ENCODE peak calls at places on chromosomes 13 and 19, in eight cellular contexts. O is effector memory CD4-positive, alpha-beta T cell; T is heart right ventricle; R is Peyer's patch; W is uterus; X is IMR-90; Q is PC-9; P is psoas muscle. U is an unnamed sample.
A peak's percentile ranks its signal among the peaks of the same experiment; 100 is the strongest.

GRCh38 chr13:105567951-105568510 is 967.4 kb downstream of the EFNB2 start:
- DNase-seq in P (no peak), R (no peak), W (no peak), Q (no peak), O (no peak), T (no peak), X (no peak), U (no peak)

GRCh38 chr13:97113231-97114001 is 108.7 kb upstream of the MBNL2 start:
- DNase-seq in X (no peak), P (no peak), T (no peak), Q (no peak), R (no peak), W (peak; percentile 26), O (no peak), U (no peak)

GRCh38 chr13:100666124-100666523 is 8.5 kb downstream of the TMTC4 start:
- DNase-seq in Q (no peak), X (no peak), P (no peak), O (no peak), R (no peak), W (no peak), T (no peak), U (no peak)

GRCh38 chr19:30854661-30855060 is 482.5 kb downstream of the ZNF536 start:
- DNase-seq in P (no peak), T (no peak), X (no peak), R (no peak), Q (no peak), W (no peak), O (no peak), U (no peak)

GRCh38 chr19:19305696-19306095 is 14.6 kb downstream of the SUGP1 start:
- DNase-seq in W (no peak), O (no peak), T (no peak), R (no peak), P (no peak), Q (no peak), X (no peak), U (no peak)

GRCh38 chr13:38348890-38349289 is 761 bp upstream of the UFM1 start:
- DNase-seq in W (no peak), R (no peak), Q (peak; percentile 4), O (peak; percentile 0), T (no peak), X (peak; percentile 40), P (no peak), U (no peak)

GRCh38 chr19:1106841-1107654 is 3.3 kb downstream of the GPX4 start:
- DNase-seq in O (no peak), X (peak; percentile 49), P (no peak), Q (peak; percentile 59), W (no peak), T (no peak), R (no peak), U (no peak)

GRCh38 chr19:679418-680286 is 3.5 kb downstream of the FSTL3 start:
- DNase-seq in T (peak; percentile 65), Q (peak; percentile 55), R (peak; percentile 64), X (peak; percentile 80), P (peak; percentile 85), W (peak; percentile 55), O (no peak), U (peak; percentile 82)

GRCh38 chr13:29595380-29596063 is at the start of gene SLC7A1:
- DNase-seq in T (peak; percentile 44), R (peak; percentile 90), Q (peak; percentile 84), O (peak; percentile 75), W (peak; percentile 67), X (peak; percentile 80), P (peak; percentile 76), U (peak; percentile 92)

GRCh38 chr19:35142531-35143230 is 374 bp upstream of the FXYD7 start:
- DNase-seq in P (peak; percentile 72), T (no peak), O (peak; percentile 59), Q (peak; percentile 69), X (no peak), W (peak; percentile 55), R (peak; percentile 70), U (peak; percentile 81)

GRCh38 chr19:19236173-19236572 is 24.4 kb downstream of the NCAN start:
- DNase-seq in W (no peak), O (no peak), R (no peak), T (no peak), Q (no peak), X (no peak), P (no peak), U (no peak)

GRCh38 chr19:38678217-38678890 is 30.9 kb downstream of the ACTN4 start:
- DNase-seq in X (no peak), W (no peak), O (no peak), R (no peak), P (peak; percentile 25), T (no peak), Q (no peak), U (no peak)

GRCh38 chr19:44930088-44930487 is 11.9 kb upstream of the APOC4 start:
- DNase-seq in X (no peak), Q (no peak), T (no peak), W (no peak), P (no peak), R (no peak), O (no peak), U (no peak)

GRCh38 chr19:35281303-35281702 is 1.0 kb upstream of the HAMP start:
- DNase-seq in O (no peak), W (no peak), P (no peak), R (no peak), X (no peak), T (no peak), Q (no peak), U (no peak)

GRCh38 chr13:51674276-51674675 is 90.0 kb downstream of the WDFY2 start:
- DNase-seq in P (no peak), W (no peak), T (no peak), Q (peak; percentile 85), X (no peak), R (no peak), O (no peak), U (peak; percentile 72)

GRCh38 chr19:47156861-47157454 is 26.3 kb downstream of the SAE1 start:
- DNase-seq in P (no peak), R (no peak), O (no peak), X (no peak), Q (no peak), W (no peak), T (no peak), U (no peak)

GRCh38 chr19:4171676-4172075 is 10.7 kb downstream of the SIRT6 start:
- DNase-seq in T (no peak), X (no peak), O (no peak), W (no peak), P (no peak), Q (no peak), R (no peak), U (no peak)

GRCh38 chr13:49563513-49563912 is 21.8 kb downstream of the RCBTB1 start:
- DNase-seq in W (no peak), R (no peak), T (no peak), Q (no peak), P (no peak), X (peak; percentile 28), O (no peak), U (no peak)

GRCh38 chr19:39908803-39909202 is 25.6 kb downstream of the FCGBP start:
- DNase-seq in X (no peak), R (no peak), W (no peak), P (no peak), Q (no peak), T (no peak), O (no peak), U (no peak)

GRCh38 chr13:50033696-50034095 is 18.5 kb downstream of the KCNRG start:
- DNase-seq in R (no peak), X (peak; percentile 61), P (no peak), O (no peak), T (no peak), Q (no peak), W (no peak), U (no peak)

DNA sequence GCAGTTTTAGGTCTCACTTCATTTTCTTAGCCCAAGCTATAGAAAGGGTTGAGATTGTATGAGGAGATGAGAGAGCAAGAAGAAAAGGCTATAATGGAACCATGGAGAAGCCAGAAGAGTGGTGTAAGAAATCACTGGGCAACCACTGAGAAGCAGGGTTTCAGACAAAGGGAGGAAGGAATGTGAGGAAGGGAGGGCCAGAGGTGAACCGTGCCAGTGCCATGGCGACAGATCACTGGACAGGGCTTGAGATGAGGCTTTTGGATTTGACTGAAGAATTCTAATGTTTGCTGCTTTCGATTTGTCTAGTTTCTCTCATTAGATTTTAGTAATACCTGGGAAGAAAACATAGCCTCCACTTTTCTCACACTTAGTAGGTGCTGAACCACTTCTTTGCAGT is 6.3 kb upstream of the GPR183 start:
- DNase-seq in Q (no peak), T (no peak), W (no peak), R (no peak), X (no peak), O (no peak), P (peak; percentile 52), U (no peak)
- H3K27ac ChIP-seq in Q (no peak overlapping the region), T (peak overlapping the region; percentile 22), W (peak overlapping the region; percentile 55), R (peak overlapping the region; percentile 58), X (no peak overlapping the region), O (peak overlapping the region; percentile 91), P (peak overlapping the region; percentile 47), U (peak overlapping the region; percentile 43)

GRCh38 chr19:56423276-56423984 is 19.3 kb downstream of the ZNF583 start:
- DNase-seq in W (no peak), O (no peak), T (no peak), Q (no peak), R (no peak), X (no peak), P (no peak), U (no peak)
- H3K9me3 ChIP-seq in W (peaks cover 99% of the 10 kb centered on the region), O (peaks cover 68% of the 10 kb centered on the region), T (peaks cover 5% of the 10 kb centered on the region), Q (peaks cover 90% of the 10 kb centered on the region), R (peaks cover 14% of the 10 kb centered on the region), X (peaks cover 61% of the 10 kb centered on the region), P (peaks cover 100% of the 10 kb centered on the region), U (peaks cover 24% of the 10 kb centered on the region)

DNA sequence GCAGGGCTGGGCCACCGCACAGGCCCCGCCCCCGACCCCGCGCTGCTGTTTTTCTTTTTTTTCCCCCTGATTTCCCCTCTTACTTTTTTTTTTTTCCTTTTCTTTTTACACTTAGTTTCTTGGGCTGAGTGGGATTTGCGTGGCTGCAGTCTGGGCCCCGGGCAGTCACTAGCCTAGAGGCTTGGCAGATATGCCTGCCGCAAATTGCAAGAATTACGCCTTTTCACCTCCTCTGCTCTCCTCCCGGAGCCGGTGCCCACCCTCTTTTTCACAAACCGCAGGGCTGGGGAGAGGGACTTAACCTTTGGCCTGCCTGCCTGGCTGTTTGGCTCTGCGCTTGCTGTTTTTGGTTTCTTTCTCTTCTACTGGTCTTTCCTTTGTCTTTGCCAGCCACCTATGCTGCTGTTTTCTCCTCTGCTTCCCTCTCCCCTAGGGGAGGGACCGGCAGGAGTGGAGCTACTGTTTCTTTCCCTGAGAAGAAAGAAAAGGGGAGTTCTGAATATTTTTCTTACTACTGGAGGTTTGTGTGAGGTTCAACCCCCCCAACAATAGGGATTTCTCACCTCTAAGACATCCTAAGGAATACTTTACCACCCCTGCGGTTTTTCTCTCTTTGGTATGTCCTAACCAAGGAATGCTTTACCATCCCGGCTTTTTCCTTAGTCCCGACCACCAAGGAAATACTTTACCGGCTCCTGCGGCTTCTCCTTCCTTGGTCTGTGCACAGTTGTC is 11.0 kb downstream of the ZNF552 start:
- DNase-seq in P (no peak), O (no peak), T (no peak), X (peak; percentile 79), Q (peak; percentile 64), R (peak; percentile 59), W (no peak), U (no peak)
- H3K27ac ChIP-seq in P (peak overlapping the region; percentile 42), O (no peak overlapping the region), T (peak overlapping the region; percentile 74), X (peak overlapping the region; percentile 88), Q (peak overlapping the region; percentile 61), R (peak overlapping the region; percentile 78), W (peak overlapping the region; percentile 86), U (peak overlapping the region; percentile 71)

DNA sequence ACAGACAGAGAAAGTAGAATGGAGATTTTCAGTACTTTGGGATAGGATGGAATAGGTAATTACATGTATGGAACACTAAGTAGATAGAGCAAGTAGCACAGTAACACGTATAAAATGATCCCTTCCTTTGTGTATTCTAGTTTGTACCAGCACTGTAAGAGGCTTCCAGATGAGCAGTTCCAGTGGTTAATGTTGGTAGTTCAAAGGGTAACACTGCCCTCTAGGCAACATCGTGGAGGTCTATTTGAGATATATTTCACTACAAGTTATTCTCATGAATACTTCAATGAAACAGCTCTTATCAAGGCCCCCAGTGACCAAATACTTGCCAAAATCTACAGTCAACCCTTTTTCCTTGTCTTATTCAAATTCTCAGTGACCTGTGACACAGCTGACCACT is 13.5 kb upstream of the ZNF563 start:
- DNase-seq in R (no peak), W (no peak), O (no peak), X (no peak), P (no peak), Q (no peak), T (no peak), U (no peak)
- H3K9me3 ChIP-seq in R (no peaks in the 10 kb centered on the region), W (peaks cover 35% of the 10 kb centered on the region), O (peaks cover 16% of the 10 kb centered on the region), X (peaks cover 50% of the 10 kb centered on the region), P (peaks cover 65% of the 10 kb centered on the region), Q (peaks cover 34% of the 10 kb centered on the region), T (peaks cover 2% of the 10 kb centered on the region), U (no peaks in the 10 kb centered on the region)